ENCODE peak calls at places on chromosomes 5 and 9, in six cellular contexts. One of them, this sample, is unnamed.

GRCh38 chr9:113164536-113165300 is 13.9 kb downstream of the SLC31A2 start:
- DNase-seq in NCI-H2081: no peak
- DNase-seq in stimulated activated CD4-positive, alpha-beta T cell treated with anti-CD3 and anti-CD28 coated beads, Interleukin-15, amount 100 ng/mL, for 24 hours: no peak
- DNase-seq in AG04450: no peak
- DNase-seq in amniotic epithelial cell: peak; percentile 58
- DNase-seq in GM19239: no peak
- DNase-seq in this sample: no peak

GRCh38 chr5:179800696-179801201 is 5.9 kb downstream of the MGAT4B start:
- DNase-seq in amniotic epithelial cell: no peak
- DNase-seq in stimulated activated CD4-positive, alpha-beta T cell treated with anti-CD3 and anti-CD28 coated beads, Interleukin-15, amount 100 ng/mL, for 24 hours: no peak
- DNase-seq in NCI-H2081: no peak
- DNase-seq in AG04450: no peak
- DNase-seq in GM19239: no peak
- DNase-seq in this sample: no peak

GRCh38 chr5:376951-377325 is 55.4 kb downstream of the AHRR start:
- DNase-seq in NCI-H2081: no peak
- DNase-seq in GM19239: no peak
- DNase-seq in amniotic epithelial cell: no peak
- DNase-seq in AG04450: no peak
- DNase-seq in stimulated activated CD4-positive, alpha-beta T cell treated with anti-CD3 and anti-CD28 coated beads, Interleukin-15, amount 100 ng/mL, for 24 hours: peak; percentile 1
- DNase-seq in this sample: no peak

GRCh38 chr9:111195779-111196178 is 134.2 kb downstream of the OR2K2 start:
- DNase-seq in GM19239: no peak
- DNase-seq in AG04450: no peak
- DNase-seq in stimulated activated CD4-positive, alpha-beta T cell treated with anti-CD3 and anti-CD28 coated beads, Interleukin-15, amount 100 ng/mL, for 24 hours: no peak
- DNase-seq in NCI-H2081: no peak
- DNase-seq in amniotic epithelial cell: no peak
- DNase-seq in this sample: no peak

GRCh38 chr9:136483589-136484152 is 831 bp upstream of the SEC16A start:
- DNase-seq in GM19239: peak; percentile 95
- DNase-seq in amniotic epithelial cell: peak; percentile 57
- DNase-seq in stimulated activated CD4-positive, alpha-beta T cell treated with anti-CD3 and anti-CD28 coated beads, Interleukin-15, amount 100 ng/mL, for 24 hours: peak; percentile 96
- DNase-seq in NCI-H2081: peak; percentile 87
- DNase-seq in AG04450: peak; percentile 51
- DNase-seq in this sample: peak; percentile 98

GRCh38 chr5:179343021-179343781 is 2.1 kb downstream of the ADAMTS2 start:
- DNase-seq in NCI-H2081: no peak
- DNase-seq in AG04450: no peak
- DNase-seq in GM19239: no peak
- DNase-seq in stimulated activated CD4-positive, alpha-beta T cell treated with anti-CD3 and anti-CD28 coated beads, Interleukin-15, amount 100 ng/mL, for 24 hours: no peak
- DNase-seq in amniotic epithelial cell: no peak
- DNase-seq in this sample: no peak

GRCh38 chr5:1246711-1247431 is 21.7 kb downstream of the SLC6A18 start:
- DNase-seq in stimulated activated CD4-positive, alpha-beta T cell treated with anti-CD3 and anti-CD28 coated beads, Interleukin-15, amount 100 ng/mL, for 24 hours: peak; percentile 41
- DNase-seq in AG04450: no peak
- DNase-seq in amniotic epithelial cell: peak; percentile 4
- DNase-seq in GM19239: no peak
- DNase-seq in NCI-H2081: no peak
- DNase-seq in this sample: peak; percentile 74

GRCh38 chr5:178319541-178320041 is 87.0 kb upstream of the PHYKPL start:
- DNase-seq in NCI-H2081: no peak
- DNase-seq in AG04450: no peak
- DNase-seq in amniotic epithelial cell: no peak
- DNase-seq in stimulated activated CD4-positive, alpha-beta T cell treated with anti-CD3 and anti-CD28 coated beads, Interleukin-15, amount 100 ng/mL, for 24 hours: no peak
- DNase-seq in GM19239: no peak
- DNase-seq in this sample: no peak

GRCh38 chr9:114691046-114691955 is 9.3 kb upstream of the TEX48 start:
- DNase-seq in stimulated activated CD4-positive, alpha-beta T cell treated with anti-CD3 and anti-CD28 coated beads, Interleukin-15, amount 100 ng/mL, for 24 hours: peak; percentile 83
- DNase-seq in NCI-H2081: no peak
- DNase-seq in AG04450: peak; percentile 62
- DNase-seq in amniotic epithelial cell: peak; percentile 80
- DNase-seq in GM19239: no peak
- DNase-seq in this sample: peak; percentile 42

GRCh38 chr9:109026306-109026705 is 13.0 kb upstream of the CTNNAL1 start:
- DNase-seq in stimulated activated CD4-positive, alpha-beta T cell treated with anti-CD3 and anti-CD28 coated beads, Interleukin-15, amount 100 ng/mL, for 24 hours: no peak
- DNase-seq in amniotic epithelial cell: no peak
- DNase-seq in AG04450: no peak
- DNase-seq in NCI-H2081: no peak
- DNase-seq in GM19239: no peak
- DNase-seq in this sample: no peak

GRCh38 chr5:132406144-132406783 is 36.8 kb downstream of the SLC22A5 start:
- DNase-seq in GM19239: no peak
- DNase-seq in stimulated activated CD4-positive, alpha-beta T cell treated with anti-CD3 and anti-CD28 coated beads, Interleukin-15, amount 100 ng/mL, for 24 hours: no peak
- DNase-seq in AG04450: no peak
- DNase-seq in amniotic epithelial cell: no peak
- DNase-seq in NCI-H2081: no peak
- DNase-seq in this sample: no peak